ENCODE peak calls at places on chromosomes 7 and 10, in four cellular contexts. O is sigmoid colon, A is suprapubic skin, M is transverse colon. T is an unnamed sample.

GRCh38 chr10:488081-488932 is 201.2 kb downstream of the DIP2C start:
- DNase-seq in O (no peak), A (no peak), M (no peak), T (no peak)

GRCh38 chr10:3524086-3524960 is 260.7 kb downstream of the KLF6 start:
- DNase-seq in O (no peak), A (no peak), M (no peak), T (no peak)

GRCh38 chr7:130242198-130243014 is 24.3 kb upstream of the CPA2 start:
- DNase-seq in O (no peak), A (no peak), M (peak; percentile 59), T (peak; percentile 51)

GRCh38 chr10:58240531-58240930 is 27.2 kb downstream of the IPMK start:
- DNase-seq in O (no peak), A (no peak), M (no peak), T (no peak)

GRCh38 chr7:137903382-137904169 is 56.8 kb upstream of the DGKI start:
- DNase-seq in O (peak; percentile 79), A (no peak), M (peak; percentile 62), T (peak; percentile 69)

GRCh38 chr10:87860156-87860795 is 3.1 kb downstream of the KLLN start:
- DNase-seq in O (no peak), A (no peak), M (no peak), T (no peak)

GRCh38 chr10:63718006-63718405 is 196.8 kb downstream of the REEP3 start:
- DNase-seq in O (no peak), A (no peak), M (no peak), T (no peak)

GRCh38 chr7:36348256-36348655 is 41.4 kb upstream of the ANLN start:
- DNase-seq in O (no peak), A (no peak), M (no peak), T (no peak)

GRCh38 chr7:5334671-5335070 is 51.9 kb downstream of the SLC29A4 start:
- DNase-seq in O (no peak), A (no peak), M (no peak), T (no peak)

GRCh38 chr7:95980073-95980655 is 207.8 kb downstream of the DYNC1I1 start:
- DNase-seq in O (no peak), A (no peak), M (no peak), T (no peak)

GRCh38 chr10:128543186-128543585 is 417.0 kb upstream of the MKI67 start:
- DNase-seq in O (no peak), A (peak; percentile 45), M (no peak), T (no peak)

GRCh38 chr10:60209874-60210584 is 179.6 kb downstream of the ANK3 start:
- DNase-seq in O (no peak), A (no peak), M (no peak), T (no peak)

GRCh38 chr10:105950410-105950809 is 1214.1 kb downstream of the SORCS1 start:
- DNase-seq in O (peak; percentile 68), A (no peak), M (peak; percentile 14), T (peak; percentile 50)

GRCh38 chr10:105953056-105953455 is 1211.5 kb downstream of the SORCS1 start:
- DNase-seq in O (no peak), A (no peak), M (no peak), T (no peak)

GRCh38 chr10:105956550-105956949 is 1208.0 kb downstream of the SORCS1 start:
- DNase-seq in O (no peak), A (no peak), M (no peak), T (no peak)

GRCh38 chr10:105952153-105952552 is 1212.4 kb downstream of the SORCS1 start:
- DNase-seq in O (no peak), A (no peak), M (no peak), T (no peak)
- H3K27ac ChIP-seq in O (peak overlapping the region; percentile 86), A (no peak overlapping the region), M (no peak overlapping the region), T (no peak overlapping the region)

DNA sequence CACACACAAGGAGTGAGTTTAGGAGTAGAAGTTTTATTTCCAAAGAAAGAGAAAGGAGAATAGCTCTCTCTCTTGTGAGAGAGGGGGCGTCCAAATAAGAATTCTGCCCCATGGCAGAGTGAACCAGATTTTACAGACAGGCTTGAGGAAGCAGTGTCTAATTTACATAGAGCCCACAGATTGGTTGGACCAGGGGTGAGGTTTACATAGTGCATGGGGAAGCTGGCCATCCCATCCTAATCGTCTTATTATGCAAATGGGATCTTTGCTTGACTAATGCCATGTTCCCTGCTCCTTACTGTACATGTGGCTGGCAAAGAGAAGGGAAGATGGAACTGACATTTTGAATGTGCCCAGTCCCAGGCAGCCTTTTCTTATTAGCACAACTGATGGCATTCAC is 60.0 kb upstream of the ACSM6 start:
- DNase-seq in O (no peak), A (no peak), M (no peak), T (no peak)
- H3K4me3 ChIP-seq in O (no peak overlapping the region), A (no peak overlapping the region), M (no peak overlapping the region), T (no peak overlapping the region)

GRCh38 chr7:76425156-76425555 is 406 bp downstream of the ZP3 start:
- DNase-seq in O (no peak), A (peak; percentile 75), M (no peak), T (no peak)
- H3K27ac ChIP-seq in O (no peak overlapping the region), A (no peak overlapping the region), M (no peak overlapping the region), T (no peak overlapping the region)

GRCh38 chr7:33350577-33350976 is 221.2 kb downstream of the BBS9 start:
- DNase-seq in O (no peak), A (no peak), M (no peak), T (no peak)

GRCh38 chr7:33346055-33346454 is 216.7 kb downstream of the BBS9 start:
- DNase-seq in O (no peak), A (no peak), M (no peak), T (no peak)

GRCh38 chr7:33351709-33352108 is 222.3 kb downstream of the BBS9 start:
- DNase-seq in O (no peak), A (no peak), M (no peak), T (no peak)
- H3K4me3 ChIP-seq in O (no peak overlapping the region), A (no peak overlapping the region), M (no peak overlapping the region), T (no peak overlapping the region)

DNA sequence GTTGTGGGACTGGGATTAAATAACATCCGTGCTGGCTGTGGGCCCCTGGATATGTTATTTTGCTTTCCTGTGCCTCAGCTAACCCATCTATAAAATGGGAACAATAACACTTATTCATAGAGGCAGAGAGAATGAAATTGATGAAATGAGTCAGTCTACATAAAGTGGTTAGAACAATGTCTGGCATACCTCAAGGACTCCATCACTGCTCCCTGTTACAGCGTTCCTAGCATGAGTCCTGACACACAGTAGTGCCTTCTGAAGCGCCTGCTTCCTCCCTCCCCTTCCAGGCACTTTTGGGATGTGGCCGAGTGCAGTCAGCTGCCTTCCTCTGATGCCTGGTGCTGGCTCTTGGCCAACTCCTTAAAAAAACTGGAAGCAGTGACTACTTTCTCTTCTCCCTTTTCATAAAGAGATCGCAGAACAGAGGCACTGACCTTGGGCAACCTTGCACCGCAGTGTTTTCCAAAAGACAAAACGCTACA is 108.4 kb upstream of the ZMIZ1 start:
- DNase-seq in O (peak; percentile 96), A (no peak), M (peak; percentile 66), T (peak; percentile 56)
- H3K27ac ChIP-seq in O (no peak overlapping the region), A (no peak overlapping the region), M (peak overlapping the region; percentile 25), T (no peak overlapping the region)

GRCh38 chr7:150339369-150339768 is 2.1 kb downstream of the RARRES2 start:
- DNase-seq in O (no peak), A (no peak), M (no peak), T (no peak)
- H3K4me3 ChIP-seq in O (peak overlapping the region; percentile 76), A (no peak overlapping the region), M (no peak overlapping the region), T (no peak overlapping the region)

DNA sequence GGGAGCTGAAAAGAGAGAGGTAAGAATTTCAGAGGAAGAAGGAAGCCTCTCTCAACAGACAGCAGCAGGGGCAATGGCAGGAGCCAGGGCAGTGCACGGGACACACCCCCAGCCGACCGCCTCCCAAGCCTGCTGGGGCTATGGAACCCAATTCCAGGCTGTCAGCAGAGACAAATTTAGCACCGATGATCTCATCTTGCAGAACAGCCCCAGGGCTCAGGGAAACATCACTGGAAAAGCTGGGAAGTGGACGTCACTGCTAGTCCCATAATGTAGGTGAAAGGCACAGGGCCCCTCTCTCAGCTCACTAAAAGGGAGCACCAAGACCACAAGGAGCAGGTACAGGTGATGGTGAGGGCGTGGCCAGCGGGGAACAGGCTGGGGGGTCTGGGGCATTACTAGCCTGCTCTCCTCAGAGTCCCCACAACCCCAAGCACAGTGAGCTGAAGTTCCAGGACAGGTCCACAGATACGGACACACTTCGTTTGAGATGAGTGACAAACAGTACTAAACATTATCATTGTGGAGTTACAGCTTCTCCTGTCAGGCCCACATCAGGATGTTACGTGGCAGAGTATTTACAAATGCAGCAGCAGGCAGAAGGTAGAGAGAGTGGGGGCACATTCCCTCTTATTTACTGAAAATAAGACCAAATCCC is 103.7 kb downstream of the PLXNA4 start:
- DNase-seq in O (peak; percentile 82), A (no peak), M (no peak), T (no peak)
- H3K27ac ChIP-seq in O (peak overlapping the region; percentile 38), A (no peak overlapping the region), M (no peak overlapping the region), T (no peak overlapping the region)

T was measured in dorsolateral prefrontal cortex.